ENCODE peak calls at places on chromosomes 4 and X, in four cellular contexts. P is SJSA1; N is Jurkat, Clone E6-1; D is activated naive CD8-positive, alpha-beta T cell treated with anti-CD3 and anti-CD28 coated beads, Interleukin-2, amount 10 ng/mL, durations not matched to agents 7 days and 5 days. H is an unnamed sample.

GRCh38 chrX:70166601-70167590 is 10.4 kb upstream of the DGAT2L6 start:
- DNase-seq in P (peak; percentile 85), D (no peak), N (no peak), H (no peak)

GRCh38 chrX:132489256-132490085 is 633 bp upstream of the MBNL3 start:
- DNase-seq in P (peak; percentile 28), N (peak; percentile 37), D (peak; percentile 66), H (peak; percentile 61)

GRCh38 chr4:90081432-90082195 is 45.6 kb upstream of the CCSER1 start:
- DNase-seq in P (no peak), D (no peak), N (no peak), H (no peak)

GRCh38 chr4:71602271-71602890 is 181.5 kb downstream of the GC start:
- DNase-seq in D (no peak), P (peak; percentile 42), N (no peak), H (no peak)

GRCh38 chrX:68363984-68364383 is 69.3 kb downstream of the OPHN1 start:
- DNase-seq in D (no peak), N (no peak), P (no peak), H (no peak)

GRCh38 chr4:73127839-73128448 is 58.4 kb upstream of the COX18 start:
- DNase-seq in D (no peak), P (no peak), N (peak; percentile 33), H (no peak)

GRCh38 chr4:26163425-26164362 is 157.1 kb upstream of the RBPJ start:
- DNase-seq in P (no peak), N (no peak), D (no peak), H (no peak)

GRCh38 chrX:21972721-21973120 is 32.2 kb downstream of the SMS start:
- DNase-seq in P (peak; percentile 72), N (no peak), D (peak; percentile 38), H (no peak)

GRCh38 chr4:79217043-79217442 is 108.8 kb downstream of the NAA11 start:
- DNase-seq in D (no peak), N (no peak), P (no peak), H (no peak)

GRCh38 chrX:78333521-78333920 is 6.1 kb upstream of the CYSLTR1 start:
- DNase-seq in P (no peak), N (no peak), D (no peak), H (no peak)

GRCh38 chr4:83240379-83240875 is 44.2 kb downstream of the COQ2 start:
- DNase-seq in P (no peak), N (no peak), D (no peak), H (no peak)

GRCh38 chr4:4696521-4696920 is 154.7 kb upstream of the STX18 start:
- DNase-seq in D (no peak), N (no peak), P (no peak), H (no peak)

GRCh38 chrX:12011075-12011474 is 127.2 kb upstream of the FRMPD4 start:
- DNase-seq in P (peak; percentile 23), D (no peak), N (no peak), H (no peak)

GRCh38 chrX:49877397-49878101 is 1.7 kb upstream of the USP27X start:
- DNase-seq in P (no peak), N (no peak), D (peak; percentile 27), H (no peak)

GRCh38 chrX:51459125-51459524 is 37.3 kb downstream of the NUDT11 start:
- DNase-seq in N (peak; percentile 9), D (no peak), P (peak; percentile 0), H (no peak)

GRCh38 chr4:74014332-74014731 is 15.9 kb upstream of the CXCL5 start:
- DNase-seq in D (no peak), N (no peak), P (no peak), H (no peak)

GRCh38 chr4:20172070-20172760 is 79.5 kb upstream of the SLIT2 start:
- DNase-seq in P (no peak), D (no peak), N (no peak), H (no peak)

GRCh38 chr4:69167300-69167699 is 47.2 kb downstream of the UGT2B11 start:
- DNase-seq in P (no peak), N (no peak), D (no peak), H (no peak)

GRCh38 chrX:70998402-70999027 is 67.6 kb upstream of the SLC7A3 start:
- DNase-seq in D (no peak), P (peak; percentile 53), N (no peak), H (no peak)

H was measured in activated B cell treated with CpG ODN at 0.5 μM for 24 hours.